ENCODE peak calls at places on chromosome 5, in six cellular contexts. Z is HCT116, Y is GM23338, H is PC-3, C is Peyer's patch, G is DND-41. T is an unnamed sample.

GRCh38 chr5:80184235-80185023 is 71.4 kb downstream of the SERINC5 start:
- DNase-seq in G (no peak), C (no peak), H (peak; percentile 67), Y (peak; percentile 92), Z (no peak), T (no peak)

GRCh38 chr5:58151414-58151813 is 308.5 kb downstream of the PLK2 start:
- DNase-seq in Y (no peak), H (no peak), G (no peak), C (no peak), Z (no peak), T (no peak)

GRCh38 chr5:77015938-77016569 is 14.2 kb upstream of the AGGF1 start:
- DNase-seq in C (no peak), H (peak; percentile 62), Y (peak; percentile 67), G (no peak), Z (peak; percentile 57), T (peak; percentile 23)

GRCh38 chr5:97425511-97425910 is 242.5 kb upstream of the RIOK2 start:
- DNase-seq in Y (peak; percentile 53), Z (no peak), C (no peak), G (no peak), H (peak; percentile 38), T (no peak)

GRCh38 chr5:164207646-164208045 is 702.2 kb downstream of the MAT2B start:
- DNase-seq in Z (no peak), H (no peak), C (no peak), G (no peak), Y (no peak), T (no peak)

GRCh38 chr5:19564036-19564435 is 424.0 kb downstream of the CDH18 start:
- DNase-seq in H (no peak), Y (no peak), G (no peak), C (no peak), Z (no peak), T (no peak)

GRCh38 chr5:8807636-8808035 is 738.2 kb downstream of the SEMA5A start:
- DNase-seq in G (no peak), Y (no peak), Z (no peak), H (no peak), C (no peak), T (no peak)

GRCh38 chr5:102766295-102767090 is 11.4 kb downstream of the PAM start:
- DNase-seq in G (no peak), Y (no peak), H (no peak), C (no peak), Z (no peak), T (no peak)

GRCh38 chr5:180208435-180209081 is 453 bp downstream of the RASGEF1C start:
- DNase-seq in G (no peak), H (peak; percentile 6), C (no peak), Y (peak; percentile 51), Z (no peak), T (no peak)

GRCh38 chr5:142095035-142095434 is 13.5 kb upstream of the NDFIP1 start:
- DNase-seq in H (no peak), C (no peak), G (no peak), Z (no peak), Y (no peak), T (no peak)

GRCh38 chr5:173625686-173626500 is 9.4 kb upstream of the BOD1 start:
- DNase-seq in C (no peak), H (peak; percentile 19), G (no peak), Y (no peak), Z (no peak), T (no peak)

GRCh38 chr5:102678267-102679058 is 76.6 kb upstream of the PAM start:
- DNase-seq in Y (no peak), C (no peak), Z (no peak), H (peak; percentile 93), G (no peak), T (no peak)

GRCh38 chr5:8913522-8913921 is 632.4 kb downstream of the SEMA5A start:
- DNase-seq in G (peak; percentile 15), Y (no peak), C (no peak), Z (no peak), H (no peak), T (no peak)

GRCh38 chr5:78534148-78535009 is 114.2 kb downstream of the LHFPL2 start:
- DNase-seq in G (no peak), Y (peak; percentile 20), H (no peak), Z (no peak), C (no peak), T (no peak)

GRCh38 chr5:119389288-119390065 is 33.7 kb downstream of the TNFAIP8 start:
- DNase-seq in H (no peak), Z (no peak), G (no peak), Y (no peak), C (no peak), T (no peak)

GRCh38 chr5:57175586-57175985 is 1.7 kb downstream of the GPBP1 start:
- DNase-seq in Y (peak; percentile 50), Z (no peak), C (peak; percentile 44), H (no peak), G (peak; percentile 12), T (no peak)

GRCh38 chr5:25119654-25120053 is 474.9 kb upstream of the CDH10 start:
- DNase-seq in Z (no peak), C (no peak), G (no peak), H (peak; percentile 68), Y (peak; percentile 63), T (no peak)

GRCh38 chr5:177494356-177495195 is 2.8 kb downstream of the PDLIM7 start:
- DNase-seq in Z (peak; percentile 49), C (no peak), H (peak; percentile 90), Y (peak; percentile 78), G (no peak), T (peak; percentile 85)
- TF ChIP-seq CTCF in Z (no peak), C (peak; percentile 4), H (peak; percentile 54), Y (peak; percentile 62), G (peak; percentile 26), T (peak; percentile 56)

GRCh38 chr5:127292030-127292735 is 1.6 kb downstream of the MEGF10 start:
- DNase-seq in H (no peak), Y (no peak), C (no peak), Z (no peak), G (no peak), T (no peak)

GRCh38 chr5:127293373-127293772 is 2.8 kb downstream of the MEGF10 start:
- DNase-seq in Z (no peak), H (no peak), G (no peak), C (no peak), Y (peak; percentile 46), T (no peak)

GRCh38 chr5:127290946-127291763 is 559 bp downstream of the MEGF10 start:
- DNase-seq in G (no peak), H (no peak), Y (peak; percentile 55), C (no peak), Z (no peak), T (no peak)

GRCh38 chr5:127288676-127289075 is 1.9 kb upstream of the MEGF10 start:
- DNase-seq in C (no peak), H (no peak), Y (no peak), G (no peak), Z (no peak), T (no peak)

DNA sequence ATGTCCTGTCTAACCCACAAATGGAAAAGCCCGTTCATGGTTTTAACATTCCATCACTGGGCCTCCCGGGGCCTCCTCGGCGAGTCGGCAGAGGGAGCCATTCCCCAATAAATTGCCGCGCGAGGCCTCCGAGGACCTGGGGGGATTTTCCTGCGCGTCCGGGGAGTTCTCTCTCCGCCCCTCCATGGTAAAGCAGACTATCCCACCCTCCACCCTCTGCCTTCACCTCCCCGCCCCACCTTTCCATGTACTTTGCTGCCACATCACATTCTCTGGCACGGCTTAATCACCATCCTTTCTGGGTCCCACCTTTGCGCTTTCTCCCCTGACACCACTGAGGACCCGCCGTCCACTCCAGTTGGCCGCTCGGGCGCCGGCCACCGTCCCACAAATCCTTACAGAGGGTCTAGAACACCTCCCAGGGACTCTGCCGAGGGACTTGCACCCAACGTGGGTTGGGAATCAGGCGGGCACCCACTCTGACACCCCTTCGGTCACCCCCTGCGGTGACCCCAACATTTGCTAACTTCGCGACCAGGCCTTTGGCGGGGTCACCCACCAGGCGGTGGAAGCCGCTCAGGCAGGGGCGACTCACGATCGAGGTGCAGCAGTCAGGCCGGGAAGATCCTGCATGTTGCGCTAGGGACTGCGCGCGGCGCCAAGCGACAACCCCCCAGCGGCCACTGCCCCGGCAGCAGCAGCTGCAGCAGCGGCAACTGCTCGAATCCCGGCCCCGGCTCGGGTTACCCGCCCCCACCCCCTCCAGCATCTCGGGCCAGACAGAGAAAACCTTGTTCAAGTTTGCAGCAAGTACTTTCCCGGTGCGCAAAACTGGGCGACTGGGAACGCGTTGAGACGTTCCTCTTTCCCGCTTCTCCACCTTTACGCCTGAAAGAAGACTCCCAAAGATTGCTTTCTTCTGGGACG is at the start of gene MEGF10:
- DNase-seq in G (no peak), H (peak; percentile 46), C (no peak), Z (no peak), Y (peak; percentile 89), T (no peak)
- H3K4me3 ChIP-seq in G (no peak within 1 kb of the TSS), H (no peak within 1 kb of the TSS), C (peak within 1 kb of the TSS; percentile 36), Z (no peak within 1 kb of the TSS), Y (peak within 1 kb of the TSS; percentile 90), T (peak within 1 kb of the TSS; percentile 29)

DNA sequence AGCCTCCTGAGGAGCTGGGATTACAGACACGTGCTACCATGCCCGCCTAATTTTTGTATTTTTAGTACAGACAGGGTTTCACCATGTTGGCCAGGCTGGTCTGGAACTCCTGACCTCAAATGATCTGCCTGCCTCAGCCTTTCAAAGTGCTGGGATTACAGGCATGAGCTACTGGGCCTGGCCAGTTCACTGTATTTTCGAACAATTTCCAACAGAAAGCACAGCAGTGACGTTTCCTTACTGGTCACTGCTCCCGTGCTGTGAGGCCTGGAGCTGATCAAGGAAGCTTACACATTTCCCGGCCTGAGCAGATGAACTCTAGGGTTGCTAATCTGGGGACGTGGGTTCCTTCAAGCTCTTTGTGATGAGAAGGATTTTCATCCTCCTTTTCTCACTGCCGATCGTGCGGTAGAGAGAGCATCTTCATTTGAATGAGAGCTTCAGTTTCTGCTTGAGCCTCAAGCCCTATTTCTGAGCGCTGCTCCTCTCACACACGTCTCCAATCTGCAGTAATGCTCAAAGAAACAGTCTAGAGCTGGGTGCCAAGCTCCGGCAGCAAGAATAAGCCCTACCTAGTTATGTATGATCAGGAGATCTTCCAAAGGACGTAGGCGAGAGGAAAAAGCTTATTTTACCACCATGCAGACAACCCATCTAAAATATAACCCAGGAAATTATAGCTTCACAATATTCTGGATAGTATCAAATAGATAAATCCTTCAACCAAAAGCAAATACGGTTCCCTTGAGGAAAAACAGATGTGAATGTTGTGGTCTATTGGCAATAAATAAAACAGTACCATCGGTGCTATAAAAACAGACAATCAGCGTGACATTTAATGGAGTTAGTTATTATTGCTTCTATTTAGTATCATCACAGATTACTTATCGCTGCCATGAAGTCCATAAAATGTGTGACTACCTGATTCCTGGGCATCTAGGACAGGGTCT is 7.3 kb upstream of the SPATA24 start:
- DNase-seq in Z (no peak), C (no peak), G (no peak), H (no peak), Y (no peak), T (no peak)
- H3K27ac ChIP-seq in Z (no peak overlapping the region), C (no peak overlapping the region), G (no peak overlapping the region), H (no peak overlapping the region), Y (no peak overlapping the region), T (no peak overlapping the region)

GRCh38 chr5:1882337-1883119 is at the start of gene IRX4:
- DNase-seq in C (no peak), G (no peak), Z (peak; percentile 42), Y (peak; percentile 70), H (peak; percentile 32), T (no peak)

GRCh38 chr5:1883925-1884637 is 1.4 kb upstream of the IRX4 start:
- DNase-seq in G (no peak), H (no peak), C (no peak), Z (no peak), Y (peak; percentile 42), T (no peak)

GRCh38 chr5:1884638-1885475 is 2.1 kb upstream of the IRX4 start:
- DNase-seq in Z (no peak), G (no peak), Y (peak; percentile 70), C (no peak), H (no peak), T (no peak)

GRCh38 chr5:1881731-1882336 is 891 bp downstream of the IRX4 start:
- DNase-seq in Z (no peak), G (no peak), Y (peak; percentile 59), C (no peak), H (no peak), T (no peak)

GRCh38 chr5:1883120-1883924 is 597 bp upstream of the IRX4 start:
- DNase-seq in H (peak; percentile 14), Z (no peak), Y (peak; percentile 76), G (no peak), C (no peak), T (no peak)
- TF ChIP-seq CTCF in H (no peak), Z (no peak), Y (no peak), G (no peak), C (no peak), T (peak; percentile 5)